ENCODE peak calls at places on chromosomes 16 and 17, in ten cellular contexts. One of them, this sample, is unnamed.

GRCh38 chr16:79483336-79483735 is 117.2 kb downstream of the MAF start:
- DNase-seq in epithelial cell of proximal tubule: no peak
- DNase-seq in body of pancreas: no peak
- DNase-seq in choroid plexus epithelial cell: no peak
- DNase-seq in GM12878: no peak
- DNase-seq in psoas muscle: no peak
- DNase-seq in astrocyte of the spinal cord: no peak
- DNase-seq in fibroblast of pulmonary artery: no peak
- DNase-seq in OCI-LY7: no peak
- DNase-seq in mammary epithelial cell: no peak
- DNase-seq in this sample: no peak

GRCh38 chr16:89921131-89921698 is 1.9 kb upstream of the TUBB3 start:
- DNase-seq in mammary epithelial cell: no peak
- DNase-seq in GM12878: no peak
- DNase-seq in fibroblast of pulmonary artery: no peak
- DNase-seq in astrocyte of the spinal cord: no peak
- DNase-seq in OCI-LY7: peak
- DNase-seq in psoas muscle: no peak
- DNase-seq in choroid plexus epithelial cell: no peak
- DNase-seq in epithelial cell of proximal tubule: no peak
- DNase-seq in body of pancreas: no peak
- DNase-seq in this sample: no peak

GRCh38 chr17:39462644-39463375 is 1.5 kb downstream of the CDK12 start:
- DNase-seq in epithelial cell of proximal tubule: no peak
- DNase-seq in astrocyte of the spinal cord: no peak
- DNase-seq in psoas muscle: no peak
- DNase-seq in OCI-LY7: peak
- DNase-seq in GM12878: no peak
- DNase-seq in body of pancreas: peak
- DNase-seq in choroid plexus epithelial cell: peak
- DNase-seq in mammary epithelial cell: peak
- DNase-seq in fibroblast of pulmonary artery: no peak
- DNase-seq in this sample: no peak

GRCh38 chr17:67891481-67892119 is 66.3 kb downstream of the BPTF start:
- DNase-seq in GM12878: no peak
- DNase-seq in choroid plexus epithelial cell: peak
- DNase-seq in psoas muscle: no peak
- DNase-seq in fibroblast of pulmonary artery: peak
- DNase-seq in mammary epithelial cell: peak
- DNase-seq in epithelial cell of proximal tubule: peak
- DNase-seq in OCI-LY7: no peak
- DNase-seq in astrocyte of the spinal cord: peak
- DNase-seq in body of pancreas: peak
- DNase-seq in this sample: peak

GRCh38 chr16:58022601-58023371 is 2.8 kb upstream of the MMP15 start:
- DNase-seq in psoas muscle: peak
- DNase-seq in mammary epithelial cell: peak
- DNase-seq in astrocyte of the spinal cord: peak
- DNase-seq in epithelial cell of proximal tubule: no peak
- DNase-seq in fibroblast of pulmonary artery: peak
- DNase-seq in OCI-LY7: no peak
- DNase-seq in body of pancreas: peak
- DNase-seq in GM12878: no peak
- DNase-seq in choroid plexus epithelial cell: peak
- DNase-seq in this sample: peak

GRCh38 chr17:78857266-78857665 is 16.7 kb upstream of the USP36 start:
- DNase-seq in astrocyte of the spinal cord: no peak
- DNase-seq in OCI-LY7: no peak
- DNase-seq in epithelial cell of proximal tubule: no peak
- DNase-seq in body of pancreas: no peak
- DNase-seq in fibroblast of pulmonary artery: no peak
- DNase-seq in psoas muscle: peak
- DNase-seq in choroid plexus epithelial cell: no peak
- DNase-seq in GM12878: no peak
- DNase-seq in mammary epithelial cell: no peak
- DNase-seq in this sample: no peak

GRCh38 chr16:72978212-72978611 is 69.7 kb downstream of the ZFHX3 start:
- DNase-seq in OCI-LY7: no peak
- DNase-seq in body of pancreas: no peak
- DNase-seq in mammary epithelial cell: no peak
- DNase-seq in epithelial cell of proximal tubule: no peak
- DNase-seq in fibroblast of pulmonary artery: peak
- DNase-seq in astrocyte of the spinal cord: peak
- DNase-seq in GM12878: no peak
- DNase-seq in psoas muscle: no peak
- DNase-seq in choroid plexus epithelial cell: peak
- DNase-seq in this sample: peak

GRCh38 chr16:61936522-61936921 is 99.7 kb downstream of the CDH8 start:
- DNase-seq in epithelial cell of proximal tubule: no peak
- DNase-seq in astrocyte of the spinal cord: no peak
- DNase-seq in mammary epithelial cell: no peak
- DNase-seq in psoas muscle: no peak
- DNase-seq in GM12878: no peak
- DNase-seq in fibroblast of pulmonary artery: no peak
- DNase-seq in OCI-LY7: no peak
- DNase-seq in choroid plexus epithelial cell: no peak
- DNase-seq in body of pancreas: no peak
- DNase-seq in this sample: no peak

GRCh38 chr17:44216173-44216572 is 3.3 kb downstream of the UBTF start:
- DNase-seq in epithelial cell of proximal tubule: no peak
- DNase-seq in psoas muscle: no peak
- DNase-seq in choroid plexus epithelial cell: no peak
- DNase-seq in body of pancreas: no peak
- DNase-seq in mammary epithelial cell: no peak
- DNase-seq in astrocyte of the spinal cord: no peak
- DNase-seq in OCI-LY7: peak
- DNase-seq in fibroblast of pulmonary artery: no peak
- DNase-seq in GM12878: peak
- DNase-seq in this sample: no peak

GRCh38 chr17:45228121-45228941 is 6.6 kb downstream of the FMNL1 start:
- DNase-seq in epithelial cell of proximal tubule: no peak
- DNase-seq in GM12878: no peak
- DNase-seq in choroid plexus epithelial cell: no peak
- DNase-seq in fibroblast of pulmonary artery: no peak
- DNase-seq in mammary epithelial cell: no peak
- DNase-seq in body of pancreas: peak
- DNase-seq in OCI-LY7: peak
- DNase-seq in astrocyte of the spinal cord: no peak
- DNase-seq in psoas muscle: peak
- DNase-seq in this sample: no peak

GRCh38 chr17:45225964-45226530 is 4.4 kb downstream of the FMNL1 start:
- DNase-seq in choroid plexus epithelial cell: peak
- DNase-seq in epithelial cell of proximal tubule: no peak
- DNase-seq in astrocyte of the spinal cord: no peak
- DNase-seq in fibroblast of pulmonary artery: no peak
- DNase-seq in body of pancreas: peak
- DNase-seq in OCI-LY7: peak
- DNase-seq in psoas muscle: peak
- DNase-seq in GM12878: peak
- DNase-seq in mammary epithelial cell: no peak
- DNase-seq in this sample: no peak

GRCh38 chr17:45227631-45228120 is 6.0 kb downstream of the FMNL1 start:
- DNase-seq in psoas muscle: peak
- DNase-seq in GM12878: no peak
- DNase-seq in epithelial cell of proximal tubule: no peak
- DNase-seq in body of pancreas: no peak
- DNase-seq in astrocyte of the spinal cord: no peak
- DNase-seq in fibroblast of pulmonary artery: no peak
- DNase-seq in choroid plexus epithelial cell: no peak
- DNase-seq in mammary epithelial cell: no peak
- DNase-seq in OCI-LY7: peak
- DNase-seq in this sample: no peak

GRCh38 chr17:45226620-45227019 is 4.9 kb downstream of the FMNL1 start:
- DNase-seq in fibroblast of pulmonary artery: no peak
- DNase-seq in psoas muscle: peak
- DNase-seq in epithelial cell of proximal tubule: no peak
- DNase-seq in astrocyte of the spinal cord: no peak
- DNase-seq in mammary epithelial cell: no peak
- DNase-seq in body of pancreas: no peak
- DNase-seq in GM12878: no peak
- DNase-seq in OCI-LY7: peak
- DNase-seq in choroid plexus epithelial cell: no peak
- DNase-seq in this sample: no peak

GRCh38 chr17:45227101-45227591 is 5.5 kb downstream of the FMNL1 start:
- DNase-seq in GM12878: peak
- DNase-seq in mammary epithelial cell: no peak
- DNase-seq in body of pancreas: no peak
- DNase-seq in epithelial cell of proximal tubule: no peak
- DNase-seq in OCI-LY7: peak
- DNase-seq in choroid plexus epithelial cell: peak
- DNase-seq in fibroblast of pulmonary artery: no peak
- DNase-seq in psoas muscle: peak
- DNase-seq in astrocyte of the spinal cord: no peak
- DNase-seq in this sample: no peak
- H3K4me3 ChIP-seq in GM12878: peak
- H3K4me3 ChIP-seq in mammary epithelial cell: no peak
- H3K4me3 ChIP-seq in body of pancreas: no peak
- H3K4me3 ChIP-seq in epithelial cell of proximal tubule: no peak
- H3K4me3 ChIP-seq in OCI-LY7: peak
- H3K4me3 ChIP-seq in choroid plexus epithelial cell: no peak
- H3K4me3 ChIP-seq in fibroblast of pulmonary artery: no peak
- H3K4me3 ChIP-seq in psoas muscle: peak
- H3K4me3 ChIP-seq in astrocyte of the spinal cord: no peak
- H3K4me3 ChIP-seq in this sample: no peak

GRCh38 chr16:75099738-75100615 is 16.6 kb downstream of the LDHD start:
- DNase-seq in body of pancreas: no peak
- DNase-seq in mammary epithelial cell: no peak
- DNase-seq in OCI-LY7: peak
- DNase-seq in astrocyte of the spinal cord: no peak
- DNase-seq in epithelial cell of proximal tubule: no peak
- DNase-seq in choroid plexus epithelial cell: no peak
- DNase-seq in fibroblast of pulmonary artery: no peak
- DNase-seq in psoas muscle: no peak
- DNase-seq in GM12878: no peak
- DNase-seq in this sample: no peak
- TF ChIP-seq CTCF in body of pancreas: no peak
- TF ChIP-seq CTCF in mammary epithelial cell: no peak
- TF ChIP-seq CTCF in OCI-LY7: no peak
- TF ChIP-seq CTCF in astrocyte of the spinal cord: no peak
- TF ChIP-seq CTCF in epithelial cell of proximal tubule: no peak
- TF ChIP-seq CTCF in choroid plexus epithelial cell: no peak
- TF ChIP-seq CTCF in fibroblast of pulmonary artery: no peak
- TF ChIP-seq CTCF in psoas muscle: no peak
- TF ChIP-seq CTCF in GM12878: no peak
- TF ChIP-seq CTCF in this sample: no peak

DNA sequence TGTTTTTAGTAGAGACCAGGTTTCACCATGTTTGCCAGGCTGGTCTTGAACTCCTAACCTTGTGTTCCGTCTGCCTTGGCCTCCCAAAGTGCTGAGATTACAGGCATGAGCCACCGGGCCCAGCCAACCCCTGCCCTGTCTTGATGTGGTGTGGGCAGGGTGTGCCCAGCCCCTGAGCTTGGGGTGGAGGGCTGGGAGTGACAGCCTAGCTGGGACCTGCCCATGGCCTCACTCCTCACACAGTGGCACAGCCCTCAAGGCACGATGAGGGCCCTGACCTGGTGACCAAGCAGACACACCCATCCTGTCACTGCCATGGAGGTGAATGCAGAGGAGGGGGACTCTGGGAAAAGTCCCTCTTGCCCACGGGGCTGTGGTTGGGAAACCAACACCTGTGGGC is 3.0 kb downstream of the IL32 start:
- DNase-seq in choroid plexus epithelial cell: no peak
- DNase-seq in GM12878: no peak
- DNase-seq in psoas muscle: no peak
- DNase-seq in body of pancreas: no peak
- DNase-seq in astrocyte of the spinal cord: no peak
- DNase-seq in fibroblast of pulmonary artery: no peak
- DNase-seq in OCI-LY7: no peak
- DNase-seq in epithelial cell of proximal tubule: no peak
- DNase-seq in mammary epithelial cell: no peak
- DNase-seq in this sample: no peak
- H3K4me3 ChIP-seq in choroid plexus epithelial cell: no peak
- H3K4me3 ChIP-seq in GM12878: no peak
- H3K4me3 ChIP-seq in psoas muscle: peak
- H3K4me3 ChIP-seq in body of pancreas: no peak
- H3K4me3 ChIP-seq in astrocyte of the spinal cord: no peak
- H3K4me3 ChIP-seq in fibroblast of pulmonary artery: no peak
- H3K4me3 ChIP-seq in OCI-LY7: no peak
- H3K4me3 ChIP-seq in epithelial cell of proximal tubule: no peak
- H3K4me3 ChIP-seq in mammary epithelial cell: no peak
- H3K4me3 ChIP-seq in this sample: no peak

DNA sequence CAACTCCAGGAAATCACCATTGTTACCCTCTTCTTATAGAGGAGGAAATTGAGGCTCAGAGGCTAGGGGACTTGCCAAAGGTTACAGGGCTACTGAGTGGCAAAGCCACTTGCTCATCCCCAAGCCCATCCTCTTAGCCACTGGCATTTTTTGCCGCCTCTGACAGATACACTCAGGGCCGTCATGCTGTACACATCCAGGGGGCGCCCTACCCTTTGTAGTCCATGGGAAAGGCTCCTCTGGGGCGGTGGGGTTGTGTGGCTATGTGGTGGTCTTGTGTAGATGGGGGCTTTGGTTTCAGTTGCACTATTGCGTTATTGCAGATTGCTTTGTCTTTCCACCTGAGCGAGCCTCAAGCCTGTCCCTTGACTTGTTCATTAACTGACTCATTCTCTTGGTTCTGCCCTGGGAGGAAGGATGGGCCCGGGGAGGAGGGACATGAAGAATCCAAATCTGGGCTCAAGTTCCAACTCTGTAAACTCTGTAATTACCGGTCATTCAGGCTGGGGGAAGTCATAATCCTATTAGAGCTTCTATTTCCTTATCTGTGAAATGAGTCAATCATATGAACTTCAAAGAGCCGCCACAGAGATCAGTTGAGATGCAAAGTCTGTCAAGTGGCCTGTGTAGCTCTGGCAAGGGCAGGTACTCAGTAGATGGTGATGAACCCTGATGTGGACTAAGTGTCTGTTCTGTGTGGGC is 2.8 kb downstream of the NOS2 start:
- DNase-seq in epithelial cell of proximal tubule: no peak
- DNase-seq in OCI-LY7: no peak
- DNase-seq in fibroblast of pulmonary artery: no peak
- DNase-seq in body of pancreas: no peak
- DNase-seq in psoas muscle: no peak
- DNase-seq in mammary epithelial cell: no peak
- DNase-seq in choroid plexus epithelial cell: no peak
- DNase-seq in astrocyte of the spinal cord: no peak
- DNase-seq in GM12878: no peak
- DNase-seq in this sample: no peak
- TF ChIP-seq CTCF in epithelial cell of proximal tubule: peak
- TF ChIP-seq CTCF in OCI-LY7: peak
- TF ChIP-seq CTCF in fibroblast of pulmonary artery: no peak
- TF ChIP-seq CTCF in body of pancreas: no peak
- TF ChIP-seq CTCF in psoas muscle: no peak
- TF ChIP-seq CTCF in mammary epithelial cell: no peak
- TF ChIP-seq CTCF in choroid plexus epithelial cell: no peak
- TF ChIP-seq CTCF in astrocyte of the spinal cord: no peak
- TF ChIP-seq CTCF in GM12878: peak
- TF ChIP-seq CTCF in this sample: no peak